ENCODE peak calls at places on chromosomes 1 and 21, in four cellular contexts. W, E, Z and A are unnamed samples.

GRCh38 chr1:106879538-106879937 is 176.9 kb upstream of the PRMT6 start:
- DNase-seq in W (no peak), E (no peak), Z (no peak), A (no peak)

GRCh38 chr1:171877711-171878110 is 36.4 kb downstream of the DNM3 start:
- DNase-seq in Z (no peak), E (no peak), W (no peak), A (no peak)

GRCh38 chr1:145961425-145962156 is 2.8 kb downstream of the ANKRD34A start:
- DNase-seq in E (no peak), Z (no peak), W (no peak), A (peak)

GRCh38 chr1:151533870-151534269 is 6.2 kb upstream of the TUFT1 start:
- DNase-seq in W (no peak), Z (no peak), E (no peak), A (no peak)

GRCh38 chr1:93907718-93908117 is 1.5 kb downstream of the GCLM start:
- DNase-seq in E (no peak), Z (no peak), W (peak), A (no peak)

GRCh38 chr21:44013380-44014088 is 1.4 kb downstream of the TRAPPC10 start:
- DNase-seq in W (peak), E (no peak), Z (no peak), A (peak)

GRCh38 chr1:162690672-162691434 is 58.6 kb downstream of the DDR2 start:
- DNase-seq in W (peak), E (peak), Z (peak), A (peak)

GRCh38 chr1:33268457-33268856 is 12.2 kb downstream of the ZNF362 start:
- DNase-seq in Z (no peak), W (no peak), E (no peak), A (no peak)

GRCh38 chr1:176820292-176821056 is 344.0 kb downstream of the ASTN1 start:
- DNase-seq in E (no peak), Z (no peak), W (no peak), A (no peak)

GRCh38 chr21:35367558-35367957 is 318.5 kb upstream of the RUNX1 start:
- DNase-seq in Z (no peak), E (no peak), W (no peak), A (no peak)

GRCh38 chr1:84847253-84848247 is 45.5 kb downstream of the LPAR3 start:
- DNase-seq in E (no peak), Z (no peak), W (peak), A (peak)

GRCh38 chr1:114130846-114131525 is 22.7 kb downstream of the SYT6 start:
- DNase-seq in W (no peak), Z (no peak), E (no peak), A (no peak)

GRCh38 chr1:203559523-203559922 is 65.6 kb downstream of the OPTC start:
- DNase-seq in W (peak), Z (no peak), E (no peak), A (no peak)

GRCh38 chr1:161946071-161946987 is 77.3 kb downstream of the OLFML2B start:
- DNase-seq in W (peak), E (no peak), Z (no peak), A (peak)

GRCh38 chr21:31173881-31174555 is 135.7 kb upstream of the KRTAP19-8 start:
- DNase-seq in Z (no peak), W (no peak), E (no peak), A (peak)

GRCh38 chr1:43822040-43822439 is 111.6 kb upstream of the ARTN start:
- DNase-seq in Z (no peak), E (peak), W (peak), A (peak)

GRCh38 chr1:6427445-6428390 is 3.1 kb downstream of the ESPN start:
- DNase-seq in Z (peak), W (no peak), E (no peak), A (no peak)

GRCh38 chr1:6426321-6426971 is 1.9 kb downstream of the ESPN start:
- DNase-seq in E (no peak), Z (no peak), W (no peak), A (no peak)

GRCh38 chr1:6424619-6425593 is at the start of gene ESPN:
- DNase-seq in E (no peak), W (no peak), Z (no peak), A (no peak)

GRCh38 chr1:6425671-6426070 is 1.1 kb downstream of the ESPN start:
- DNase-seq in W (no peak), E (no peak), Z (no peak), A (no peak)

DNA sequence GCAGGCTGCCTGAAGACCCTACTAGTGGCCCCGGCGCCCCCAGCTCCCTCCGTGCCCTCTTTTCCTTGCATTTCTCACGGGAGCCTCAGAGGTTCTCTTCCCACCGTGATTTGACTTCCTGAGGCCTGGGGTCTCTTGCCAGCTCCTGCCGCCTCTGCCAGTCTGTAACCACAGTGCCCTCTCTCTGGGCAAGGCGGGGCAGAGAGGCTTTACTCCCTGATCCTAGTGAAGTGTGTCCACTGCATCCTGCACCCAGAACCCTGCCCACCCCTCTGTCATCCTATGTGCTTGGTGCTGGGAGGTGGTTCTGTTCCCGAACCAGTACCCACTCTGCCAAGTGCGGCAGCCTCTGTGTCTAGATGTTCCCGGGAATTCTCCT is 2.4 kb downstream of the ESPN start:
- DNase-seq in Z (no peak), E (no peak), W (no peak), A (no peak)
- H3K18ac ChIP-seq in Z (no peak), E (no peak), W (no peak), A (no peak)

GRCh38 chr1:155000725-155001437 is 1.7 kb upstream of the ZBTB7B start:
- DNase-seq in E (no peak), W (peak), Z (peak), A (peak)

GRCh38 chr1:154999651-155000474 is 2.7 kb upstream of the ZBTB7B start:
- DNase-seq in E (no peak), Z (peak), W (no peak), A (peak)

GRCh38 chr1:155000475-155000724 is 2.2 kb upstream of the ZBTB7B start:
- DNase-seq in E (no peak), W (no peak), Z (no peak), A (no peak)

GRCh38 chr1:154998201-154998780 is 4.3 kb upstream of the ZBTB7B start:
- DNase-seq in E (no peak), W (no peak), Z (peak), A (no peak)

DNA sequence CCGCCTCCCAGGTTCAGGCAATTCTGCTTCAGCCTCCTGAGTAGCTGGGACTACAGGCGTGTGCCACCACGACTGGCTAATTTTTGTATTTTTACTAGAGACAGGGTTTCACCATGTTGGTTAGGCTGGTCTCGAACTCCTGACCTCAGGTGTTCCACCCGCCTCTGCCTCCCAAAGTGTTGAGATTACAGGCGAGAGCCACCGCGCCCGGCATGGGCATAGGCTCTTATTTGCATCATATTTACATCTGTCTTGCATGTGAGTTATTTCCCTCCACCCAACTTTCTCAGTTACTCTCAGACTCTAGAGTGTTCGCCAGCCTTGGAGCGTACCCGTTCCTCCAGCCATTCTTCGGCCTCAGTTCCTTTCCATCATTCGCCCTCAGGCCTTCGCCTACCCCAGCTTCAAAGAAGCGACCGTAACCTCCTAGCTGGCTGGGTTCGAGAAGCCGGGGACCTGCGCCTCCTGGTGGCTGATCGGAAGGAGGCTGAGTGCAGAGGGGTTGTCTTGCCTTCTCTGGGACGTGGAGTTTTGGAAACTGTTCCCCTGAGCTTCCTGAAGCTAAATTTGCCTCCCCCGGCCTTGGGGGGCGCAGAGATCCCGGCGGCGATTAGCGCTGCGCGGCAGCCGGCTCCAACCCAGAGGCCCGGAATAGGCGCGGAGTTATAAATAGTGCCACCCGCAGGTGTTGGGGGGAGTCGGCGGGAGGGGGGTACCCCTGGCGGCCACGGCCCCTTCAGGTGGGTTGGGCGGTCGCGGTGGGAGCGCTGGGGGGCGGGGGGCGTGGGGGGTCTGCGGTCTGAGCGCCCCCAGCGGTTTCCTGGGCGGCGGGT is 3.6 kb upstream of the ZBTB7B start:
- DNase-seq in E (no peak), Z (peak), W (peak), A (peak)
- H4K5ac ChIP-seq in E (no peak), Z (no peak), W (peak), A (no peak)

GRCh38 chr1:83641828-83642443 is 357.0 kb downstream of the TTLL7 start:
- DNase-seq in W (no peak), Z (no peak), E (no peak), A (no peak)
- H3K18ac ChIP-seq in W (no peak), Z (no peak), E (no peak), A (no peak)

GRCh38 chr1:233372218-233373125 is 44.9 kb downstream of the MAP3K21 start:
- DNase-seq in Z (no peak), W (no peak), E (no peak), A (no peak)

GRCh38 chr1:233379869-233380438 is 52.4 kb downstream of the MAP3K21 start:
- DNase-seq in W (no peak), Z (no peak), E (no peak), A (no peak)

GRCh38 chr1:233373226-233373625 is 45.7 kb downstream of the MAP3K21 start:
- DNase-seq in Z (no peak), E (no peak), W (no peak), A (no peak)

GRCh38 chr1:233376711-233377110 is 49.2 kb downstream of the MAP3K21 start:
- DNase-seq in Z (no peak), W (no peak), E (no peak), A (no peak)

DNA sequence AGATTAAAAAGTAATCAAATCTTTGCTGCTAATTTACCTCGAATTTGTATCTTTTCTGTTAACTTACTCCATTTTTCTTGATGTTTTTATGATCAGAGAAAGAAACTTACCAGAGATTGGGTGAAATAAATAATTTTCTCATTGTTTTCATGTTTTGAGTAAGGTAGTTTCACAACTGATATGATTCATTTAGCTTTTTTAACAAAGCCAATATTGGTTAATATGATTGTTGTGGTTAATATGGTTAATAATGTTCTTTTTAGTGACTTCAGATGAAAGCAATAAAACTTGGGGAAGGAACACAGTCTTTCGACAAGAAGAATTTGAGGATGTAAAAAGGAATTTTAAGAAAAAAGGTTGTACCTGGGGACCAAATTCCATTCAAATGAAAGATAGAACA is 48.1 kb downstream of the MAP3K21 start:
- DNase-seq in Z (no peak), E (no peak), W (no peak), A (no peak)
- H4K5ac ChIP-seq in Z (no peak), E (no peak), W (no peak), A (no peak)